ENCODE peak calls at places on chromosomes 4 and X, in ten cellular contexts. F, Y, J, A, H, K, C, E, D and S are unnamed samples.

GRCh38 chr4:1408418-1408817 is 2.2 kb upstream of the NKX1-1 start:
- DNase-seq in F (no peak), Y (no peak), J (no peak), A (peak; percentile 38), H (no peak), K (no peak), C (no peak), E (peak; percentile 52), D (no peak), S (no peak)

GRCh38 chr4:20248155-20248558 is 3.5 kb upstream of the SLIT2 start:
- DNase-seq in F (peak; percentile 87), Y (peak; percentile 80), J (peak; percentile 49), A (no peak), H (peak; percentile 17), K (peak; percentile 85), C (peak; percentile 59), E (no peak), D (peak; percentile 89), S (peak; percentile 64)

GRCh38 chrX:129520151-129520550 is 3.1 kb downstream of the SMARCA1 start:
- DNase-seq in F (no peak), Y (no peak), J (no peak), A (no peak), H (no peak), K (no peak), C (no peak), E (no peak), D (no peak), S (no peak)

GRCh38 chr4:155672342-155672741 is 5.7 kb downstream of the GUCY1A1 start:
- DNase-seq in F (no peak), Y (no peak), J (no peak), A (no peak), H (no peak), K (no peak), C (no peak), E (no peak), D (no peak), S (no peak)

GRCh38 chr4:187424636-187425035 is 570.9 kb upstream of the ZFP42 start:
- DNase-seq in F (no peak), Y (no peak), J (no peak), A (no peak), H (no peak), K (no peak), C (no peak), E (no peak), D (no peak), S (no peak)

GRCh38 chr4:41287005-41287404 is 30.3 kb downstream of the UCHL1 start:
- DNase-seq in F (no peak), Y (peak; percentile 1), J (no peak), A (no peak), H (no peak), K (peak; percentile 14), C (no peak), E (no peak), D (no peak), S (no peak)

GRCh38 chr4:176789955-176790354 is 2.8 kb downstream of the VEGFC start:
- DNase-seq in F (peak; percentile 66), Y (no peak), J (peak; percentile 41), A (no peak), H (no peak), K (peak; percentile 67), C (peak; percentile 10), E (no peak), D (peak; percentile 94), S (peak; percentile 86)

GRCh38 chr4:108359130-108359709 is 190.5 kb upstream of the LEF1 start:
- DNase-seq in F (no peak), Y (no peak), J (no peak), A (no peak), H (no peak), K (no peak), C (no peak), E (no peak), D (no peak), S (no peak)

GRCh38 chr4:154738426-154738825 is 5.4 kb upstream of the LRAT start:
- DNase-seq in F (no peak), Y (no peak), J (no peak), A (no peak), H (no peak), K (peak; percentile 7), C (no peak), E (no peak), D (no peak), S (peak; percentile 71)

GRCh38 chr4:140330311-140330900 is 43.0 kb upstream of the SCOC start:
- DNase-seq in F (peak; percentile 48), Y (peak; percentile 39), J (peak; percentile 42), A (no peak), H (no peak), K (peak; percentile 64), C (peak; percentile 24), E (no peak), D (peak; percentile 35), S (no peak)

GRCh38 chrX:139692506-139692849 is 15.5 kb downstream of the MCF2 start:
- DNase-seq in F (no peak), Y (no peak), J (no peak), A (no peak), H (no peak), K (peak; percentile 0), C (no peak), E (peak; percentile 38), D (no peak), S (no peak)

GRCh38 chrX:2697741-2698294 is 6.7 kb downstream of the CD99 start:
- DNase-seq in F (no peak), Y (no peak), J (no peak), A (no peak), H (no peak), K (no peak), C (no peak), E (no peak), D (no peak), S (no peak)

GRCh38 chrX:40300286-40300890 is 202.6 kb upstream of the BCOR start:
- DNase-seq in F (no peak), Y (no peak), J (no peak), A (no peak), H (no peak), K (no peak), C (no peak), E (no peak), D (no peak), S (no peak)

GRCh38 chr4:169921237-169921636 is 105.0 kb downstream of the MFAP3L start:
- DNase-seq in F (no peak), Y (no peak), J (no peak), A (no peak), H (no peak), K (no peak), C (no peak), E (no peak), D (no peak), S (no peak)

GRCh38 chr4:14257903-14258302 is 630.4 kb upstream of the BOD1L1 start:
- DNase-seq in F (no peak), Y (no peak), J (peak; percentile 23), A (no peak), H (no peak), K (no peak), C (no peak), E (no peak), D (no peak), S (no peak)

GRCh38 chr4:82431026-82431745 is 796 bp downstream of the ENOPH1 start:
- DNase-seq in F (no peak), Y (no peak), J (no peak), A (peak; percentile 77), H (no peak), K (peak; percentile 26), C (peak; percentile 62), E (peak; percentile 42), D (no peak), S (no peak)

GRCh38 chr4:112747035-112747434 is 110.1 kb downstream of the LARP7 start:
- DNase-seq in F (no peak), Y (no peak), J (no peak), A (no peak), H (no peak), K (no peak), C (no peak), E (no peak), D (no peak), S (no peak)

GRCh38 chrX:133660356-133660755 is 245.1 kb upstream of the GPC4 start:
- DNase-seq in F (peak; percentile 60), Y (peak; percentile 10), J (no peak), A (no peak), H (no peak), K (peak; percentile 53), C (no peak), E (no peak), D (no peak), S (no peak)

GRCh38 chrX:2451456-2452316 is 49.1 kb downstream of the DHRSX start:
- DNase-seq in F (peak; percentile 17), Y (no peak), J (no peak), A (peak; percentile 29), H (no peak), K (peak; percentile 61), C (no peak), E (peak; percentile 74), D (no peak), S (peak; percentile 26)

GRCh38 chr4:11165052-11165451 is 263.6 kb downstream of the HS3ST1 start:
- DNase-seq in F (no peak), Y (no peak), J (no peak), A (no peak), H (no peak), K (no peak), C (no peak), E (no peak), D (no peak), S (no peak)

GRCh38 chr4:184978211-184978610 is 40.1 kb upstream of the HELT start:
- DNase-seq in F (no peak), Y (no peak), J (no peak), A (no peak), H (no peak), K (peak; percentile 29), C (no peak), E (no peak), D (no peak), S (no peak)

GRCh38 chrX:153414838-153415552 is 3.7 kb downstream of the ZFP92 start:
- DNase-seq in F (no peak), Y (no peak), J (no peak), A (peak; percentile 70), H (no peak), K (peak; percentile 22), C (no peak), E (no peak), D (no peak), S (no peak)

GRCh38 chr4:11338990-11339782 is 89.5 kb downstream of the HS3ST1 start:
- DNase-seq in F (no peak), Y (no peak), J (no peak), A (no peak), H (no peak), K (no peak), C (peak; percentile 51), E (no peak), D (no peak), S (no peak)

GRCh38 chr4:28369504-28369903 is 1508.9 kb downstream of the STIM2 start:
- DNase-seq in F (no peak), Y (no peak), J (no peak), A (no peak), H (no peak), K (peak; percentile 23), C (no peak), E (no peak), D (no peak), S (peak; percentile 80)

GRCh38 chr4:186204611-186205144 is 13.3 kb downstream of the CYP4V2 start:
- DNase-seq in F (no peak), Y (no peak), J (no peak), A (no peak), H (no peak), K (no peak), C (no peak), E (no peak), D (no peak), S (no peak)

GRCh38 chrX:139967300-139967699 is 2.0 kb upstream of the CXorf66 start:
- DNase-seq in F (no peak), Y (no peak), J (no peak), A (no peak), H (no peak), K (peak; percentile 10), C (no peak), E (no peak), D (no peak), S (no peak)

GRCh38 chr4:15702941-15703403 is at the start of gene BST1:
- DNase-seq in F (no peak), Y (no peak), J (no peak), A (peak; percentile 87), H (no peak), K (peak; percentile 63), C (no peak), E (peak; percentile 55), D (peak; percentile 30), S (no peak)

GRCh38 chr4:15893967-15894366 is 44.6 kb downstream of the FGFBP1 start:
- DNase-seq in F (peak; percentile 93), Y (peak; percentile 72), J (no peak), A (no peak), H (no peak), K (peak; percentile 92), C (no peak), E (no peak), D (peak; percentile 98), S (peak; percentile 100)